ENCODE peak calls at places on chromosomes 1 and 21, in six cellular contexts. F is AG04450, D is fibroblast of lung, H is astrocyte of the spinal cord, N is choroid plexus epithelial cell, O is HCT116. V is an unnamed sample.

GRCh38 chr1:22533244-22533643 is 30.0 kb upstream of the EPHA8 start:
- DNase-seq in F (no peak), D (no peak), H (no peak), N (no peak), O (no peak), V (no peak)

GRCh38 chr21:45560106-45561021 is 18.1 kb upstream of the SLC19A1 start:
- DNase-seq in F (no peak), D (no peak), H (no peak), N (no peak), O (no peak), V (no peak)

GRCh38 chr1:15956150-15956549 is 19.8 kb downstream of the ZBTB17 start:
- DNase-seq in F (no peak), D (peak), H (peak), N (peak), O (no peak), V (no peak)

GRCh38 chr1:6098303-6099215 is 52.9 kb downstream of the KCNAB2 start:
- DNase-seq in F (no peak), D (peak), H (peak), N (no peak), O (no peak), V (no peak)

GRCh38 chr1:43878440-43878839 is 55.2 kb upstream of the ARTN start:
- DNase-seq in F (no peak), D (no peak), H (no peak), N (no peak), O (no peak), V (no peak)

GRCh38 chr21:44333701-44334636 is 5.2 kb downstream of the CFAP410 start:
- DNase-seq in F (no peak), D (no peak), H (no peak), N (no peak), O (no peak), V (no peak)

GRCh38 chr1:239361403-239361802 is 25.0 kb upstream of the CHRM3 start:
- DNase-seq in F (no peak), D (peak), H (peak), N (peak), O (no peak), V (no peak)

GRCh38 chr1:153626477-153626928 is 802 bp downstream of the S100A13 start:
- DNase-seq in F (no peak), D (no peak), H (no peak), N (no peak), O (no peak), V (no peak)

GRCh38 chr1:227174136-227174535 is 144.2 kb downstream of the CDC42BPA start:
- DNase-seq in F (no peak), D (peak), H (peak), N (peak), O (no peak), V (no peak)

GRCh38 chr1:157968951-157969350 is 24.5 kb upstream of the KIRREL1 start:
- DNase-seq in F (peak), D (peak), H (peak), N (peak), O (no peak), V (no peak)

GRCh38 chr1:223887724-223888428 is 42.1 kb upstream of the TP53BP2 start:
- DNase-seq in F (peak), D (peak), H (peak), N (peak), O (peak), V (no peak)

GRCh38 chr1:245822997-245823396 is 668.2 kb downstream of the KIF26B start:
- DNase-seq in F (peak), D (peak), H (peak), N (peak), O (no peak), V (no peak)

GRCh38 chr1:165288301-165289120 is 68.0 kb downstream of the LMX1A start:
- DNase-seq in F (no peak), D (no peak), H (no peak), N (no peak), O (no peak), V (no peak)

GRCh38 chr1:204878835-204879234 is 8.2 kb downstream of the NFASC start:
- DNase-seq in F (no peak), D (no peak), H (no peak), N (no peak), O (no peak), V (no peak)

GRCh38 chr1:216325946-216326345 is 97.3 kb downstream of the USH2A start:
- DNase-seq in F (no peak), D (peak), H (peak), N (peak), O (no peak), V (no peak)

GRCh38 chr1:183493540-183494245 is 21.4 kb downstream of the SMG7 start:
- DNase-seq in F (no peak), D (no peak), H (no peak), N (peak), O (no peak), V (no peak)

GRCh38 chr1:226650236-226650841 is 88.7 kb downstream of the ITPKB start:
- DNase-seq in F (no peak), D (no peak), H (no peak), N (no peak), O (no peak), V (no peak)

GRCh38 chr1:61914823-61915482 is 172.7 kb downstream of the PATJ start:
- DNase-seq in F (no peak), D (peak), H (peak), N (peak), O (peak), V (no peak)

GRCh38 chr1:219990782-219991510 is 55.4 kb downstream of the EPRS1 start:
- DNase-seq in F (no peak), D (peak), H (peak), N (peak), O (peak), V (no peak)

GRCh38 chr1:174969977-174970376 is 29.8 kb upstream of the CACYBP start:
- DNase-seq in F (no peak), D (peak), H (peak), N (peak), O (no peak), V (no peak)

GRCh38 chr1:43991200-43991475 is 261 bp upstream of the CCDC24 start:
- DNase-seq in F (no peak), D (no peak), H (no peak), N (no peak), O (no peak), V (no peak)

GRCh38 chr1:39852876-39853275 is 30.4 kb downstream of the TRIT1 start:
- DNase-seq in F (no peak), D (no peak), H (no peak), N (no peak), O (no peak), V (no peak)

GRCh38 chr1:39849203-39849602 is 34.1 kb downstream of the TRIT1 start:
- DNase-seq in F (no peak), D (no peak), H (no peak), N (no peak), O (no peak), V (no peak)

GRCh38 chr1:39847940-39848339 is 35.4 kb downstream of the TRIT1 start:
- DNase-seq in F (no peak), D (no peak), H (no peak), N (no peak), O (no peak), V (no peak)

GRCh38 chr1:39852214-39852791 is 31.0 kb downstream of the TRIT1 start:
- DNase-seq in F (no peak), D (no peak), H (no peak), N (peak), O (no peak), V (no peak)

GRCh38 chr1:39850606-39851216 is 32.6 kb downstream of the TRIT1 start:
- DNase-seq in F (no peak), D (no peak), H (no peak), N (no peak), O (no peak), V (no peak)
- TF ChIP-seq CTCF in F (no peak), D (no peak), H (no peak), N (no peak), O (no peak), V (no peak)

GRCh38 chr1:1777950-1778826 is at the start of gene NADK:
- DNase-seq in F (no peak), D (peak), H (no peak), N (peak), O (peak), V (peak)

GRCh38 chr1:1777510-1777909 is 760 bp downstream of the NADK start:
- DNase-seq in F (no peak), D (peak), H (peak), N (peak), O (peak), V (no peak)

GRCh38 chr1:1776672-1777393 is 1.4 kb downstream of the NADK start:
- DNase-seq in F (no peak), D (no peak), H (no peak), N (no peak), O (no peak), V (no peak)

GRCh38 chr1:1773874-1774273 is 4.4 kb downstream of the NADK start:
- DNase-seq in F (no peak), D (no peak), H (no peak), N (no peak), O (no peak), V (no peak)

DNA sequence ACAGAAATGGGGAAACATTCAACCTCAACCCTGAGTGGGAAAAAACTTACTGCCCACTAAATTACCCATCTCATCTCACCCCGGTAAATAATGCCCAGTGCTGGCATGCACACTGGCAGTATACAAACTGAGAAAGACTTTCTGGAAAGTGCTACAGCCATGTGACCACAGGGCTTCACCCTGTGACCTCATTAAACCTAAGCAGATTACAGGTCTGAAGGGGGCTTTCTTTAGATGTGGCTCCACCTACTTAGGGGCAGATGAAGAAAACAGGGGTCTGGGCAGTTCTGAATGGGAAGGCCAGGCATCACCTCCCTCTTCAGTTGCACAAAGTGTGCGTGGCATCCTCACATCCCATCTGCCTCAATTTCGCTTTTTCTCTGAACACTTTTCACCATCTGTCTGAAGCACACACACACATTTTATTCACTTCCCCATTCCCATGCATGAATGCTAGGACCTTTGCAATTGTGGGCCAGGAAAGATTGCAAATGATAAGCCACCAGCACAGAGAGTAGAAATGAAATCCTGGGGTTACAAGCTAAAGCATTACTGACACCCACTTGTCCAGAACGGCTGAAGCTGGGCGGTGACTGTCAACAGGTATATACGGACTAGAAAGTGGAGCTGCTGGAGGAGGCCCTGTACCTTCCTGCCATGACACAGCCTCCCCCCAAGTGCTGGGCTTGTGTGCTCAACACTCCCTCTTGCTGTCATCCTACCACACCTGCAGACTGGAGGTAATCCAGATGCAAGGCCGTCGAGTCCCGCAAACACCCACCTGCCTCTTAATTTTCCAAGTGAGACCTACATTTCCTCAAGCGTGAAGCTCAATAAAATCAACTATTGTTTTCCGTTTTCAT is 2.7 kb downstream of the NADK start:
- DNase-seq in F (no peak), D (no peak), H (no peak), N (no peak), O (no peak), V (no peak)
- TF ChIP-seq CTCF in F (no peak), D (no peak), H (no peak), N (no peak), O (no peak), V (no peak)

DNA sequence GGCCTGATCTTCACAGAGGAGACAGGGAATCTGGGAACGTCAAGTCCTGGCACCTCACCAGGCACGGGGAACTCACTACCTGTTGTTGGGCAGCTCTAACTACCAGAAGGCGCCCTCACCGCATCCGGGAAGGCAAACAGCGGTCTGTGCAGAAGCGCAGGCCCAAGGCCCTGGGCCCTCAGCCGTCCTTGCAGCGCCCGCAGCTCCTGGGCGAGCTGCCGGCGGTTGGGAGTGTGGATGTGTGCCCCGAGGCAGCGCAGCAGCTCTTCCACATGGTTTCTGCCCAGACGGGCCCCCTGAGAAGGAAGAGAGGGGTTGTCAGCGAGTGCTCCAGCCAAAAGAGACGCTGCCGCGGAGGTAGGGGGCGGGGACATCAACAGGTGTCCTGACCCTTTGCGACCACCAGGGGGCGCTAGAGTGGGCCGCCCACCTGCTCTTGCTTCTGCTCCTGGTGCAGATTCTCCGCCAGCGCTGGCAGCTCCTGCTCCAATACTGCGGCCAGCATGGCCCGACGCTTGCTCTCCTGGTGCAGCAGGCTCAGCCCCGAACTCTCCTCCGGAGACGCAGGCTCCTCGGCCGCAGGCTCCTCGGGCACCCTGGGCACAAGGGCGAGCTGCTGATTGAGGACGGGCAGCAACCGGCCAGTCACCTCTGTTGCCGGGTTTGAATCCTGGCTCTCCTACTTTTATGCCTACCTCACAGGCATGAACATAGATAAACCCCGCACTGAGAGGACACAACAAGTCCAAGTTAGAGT is 9.3 kb downstream of the MAP3K6 start:
- DNase-seq in F (no peak), D (peak), H (peak), N (peak), O (no peak), V (peak)
- TF ChIP-seq CTCF in F (peak), D (peak), H (peak), N (peak), O (peak), V (peak)

GRCh38 chr1:229121845-229122436 is 149.0 kb upstream of the RAB4A start:
- DNase-seq in F (no peak), D (no peak), H (no peak), N (no peak), O (no peak), V (no peak)

GRCh38 chr1:229128209-229128608 is 142.7 kb upstream of the RAB4A start:
- DNase-seq in F (no peak), D (no peak), H (no peak), N (no peak), O (no peak), V (no peak)

GRCh38 chr1:229122606-229123005 is 148.3 kb upstream of the RAB4A start:
- DNase-seq in F (no peak), D (no peak), H (no peak), N (no peak), O (no peak), V (no peak)

GRCh38 chr1:229127301-229127700 is 143.6 kb upstream of the RAB4A start:
- DNase-seq in F (no peak), D (peak), H (peak), N (peak), O (no peak), V (no peak)

GRCh38 chr1:229124471-229125198 is 146.3 kb upstream of the RAB4A start:
- DNase-seq in F (no peak), D (no peak), H (no peak), N (no peak), O (no peak), V (no peak)
- TF ChIP-seq CTCF in F (no peak), D (no peak), H (no peak), N (no peak), O (no peak), V (no peak)

DNA sequence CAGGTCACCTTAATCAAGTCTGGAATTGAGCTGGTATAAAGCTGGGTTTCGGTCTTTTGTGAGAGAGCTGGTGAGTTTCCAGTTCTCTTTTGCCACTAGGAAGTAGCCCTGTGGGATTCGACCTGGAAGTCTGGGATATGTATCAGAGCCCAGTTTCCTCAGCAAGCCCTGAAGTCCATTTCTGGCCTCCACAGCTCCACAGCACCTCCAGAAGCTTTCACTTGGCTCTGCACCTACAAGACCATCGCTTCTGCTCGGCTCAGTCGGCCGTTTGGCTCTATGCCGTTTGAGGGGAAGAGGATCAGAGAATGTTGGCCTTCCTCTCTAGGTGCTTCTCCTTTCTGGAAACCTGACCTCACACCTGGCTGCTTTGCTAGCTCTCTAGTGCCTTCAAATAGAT is 148.0 kb downstream of the GALNT2 start:
- DNase-seq in F (no peak), D (peak), H (peak), N (peak), O (no peak), V (no peak)
- TF ChIP-seq CTCF in F (peak), D (peak), H (peak), N (peak), O (peak), V (peak)

GRCh38 chr1:71228727-71229371 is 148.0 kb upstream of the ZRANB2 start:
- DNase-seq in F (no peak), D (no peak), H (no peak), N (no peak), O (no peak), V (no peak)

GRCh38 chr1:71232786-71233185 is 152.0 kb upstream of the ZRANB2 start:
- DNase-seq in F (no peak), D (no peak), H (no peak), N (no peak), O (no peak), V (no peak)

GRCh38 chr1:71228236-71228635 is 147.4 kb upstream of the ZRANB2 start:
- DNase-seq in F (no peak), D (no peak), H (no peak), N (no peak), O (no peak), V (no peak)

GRCh38 chr1:71231751-71232150 is 150.9 kb upstream of the ZRANB2 start:
- DNase-seq in F (no peak), D (peak), H (no peak), N (peak), O (no peak), V (no peak)

GRCh38 chr1:71232166-71232763 is 151.4 kb upstream of the ZRANB2 start:
- DNase-seq in F (no peak), D (no peak), H (no peak), N (no peak), O (no peak), V (no peak)
- TF ChIP-seq CTCF in F (no peak), D (no peak), H (no peak), N (no peak), O (no peak), V (no peak)

GRCh38 chr1:116666090-116666489 is 1.4 kb downstream of the IGSF3 start:
- DNase-seq in F (no peak), D (no peak), H (no peak), N (peak), O (no peak), V (no peak)
- TF ChIP-seq CTCF in F (no peak), D (no peak), H (no peak), N (no peak), O (no peak), V (no peak)

GRCh38 chr21:17552410-17552809 is 39.6 kb downstream of the CXADR start:
- DNase-seq in F (no peak), D (no peak), H (no peak), N (no peak), O (no peak), V (no peak)

GRCh38 chr21:17550671-17551308 is 37.9 kb downstream of the CXADR start:
- DNase-seq in F (no peak), D (no peak), H (no peak), N (no peak), O (no peak), V (no peak)

GRCh38 chr21:17554120-17554519 is 41.3 kb downstream of the CXADR start:
- DNase-seq in F (no peak), D (no peak), H (no peak), N (no peak), O (no peak), V (no peak)

GRCh38 chr21:17560377-17560776 is 47.5 kb downstream of the CXADR start:
- DNase-seq in F (no peak), D (no peak), H (no peak), N (peak), O (no peak), V (no peak)

GRCh38 chr21:17554619-17555472 is 42.0 kb downstream of the CXADR start:
- DNase-seq in F (no peak), D (peak), H (no peak), N (no peak), O (no peak), V (no peak)
- TF ChIP-seq CTCF in F (peak), D (peak), H (peak), N (no peak), O (peak), V (peak)

GRCh38 chr1:161374373-161374772 is 6.7 kb upstream of the CFAP126 start:
- DNase-seq in F (no peak), D (no peak), H (no peak), N (peak), O (no peak), V (no peak)
- TF ChIP-seq CTCF in F (peak), D (no peak), H (peak), N (peak), O (no peak), V (peak)

V was measured in GM10248.